ENCODE peak calls at places on chromosomes 1 and 21, in four cellular contexts. A is GM20000, S is glomerular endothelial cell, V is head of caudate nucleus. N is an unnamed sample.

GRCh38 chr21:32136546-32136945 is 142.3 kb downstream of the MIS18A start:
- DNase-seq in A (no peak), S (no peak), V (no peak), N (no peak)

GRCh38 chr1:235908742-235909520 is 42.2 kb upstream of the LYST start:
- DNase-seq in A (no peak), S (peak), V (no peak), N (peak)

GRCh38 chr1:115118086-115118485 is 28.8 kb upstream of the TSPAN2 start:
- DNase-seq in A (no peak), S (no peak), V (no peak), N (no peak)

GRCh38 chr1:81340258-81340657 is 460.5 kb upstream of the ADGRL2 start:
- DNase-seq in A (no peak), S (no peak), V (no peak), N (no peak)

GRCh38 chr21:45892156-45892919 is 89.2 kb upstream of the COL6A1 start:
- DNase-seq in A (no peak), S (no peak), V (no peak), N (no peak)

GRCh38 chr1:88579598-88579997 is 104.5 kb upstream of the PKN2 start:
- DNase-seq in A (no peak), S (no peak), V (no peak), N (no peak)

GRCh38 chr1:158039380-158039779 is 45.9 kb downstream of the KIRREL1 start:
- DNase-seq in A (no peak), S (no peak), V (no peak), N (no peak)

GRCh38 chr1:232963366-232963765 is 13.0 kb downstream of the NTPCR start:
- DNase-seq in A (no peak), S (no peak), V (no peak), N (no peak)

GRCh38 chr1:56931686-56932085 is 34.1 kb downstream of the C8B start:
- DNase-seq in A (no peak), S (no peak), V (no peak), N (no peak)

GRCh38 chr1:113401067-113401466 is 10.8 kb downstream of the MAGI3 start:
- DNase-seq in A (no peak), S (no peak), V (no peak), N (no peak)

GRCh38 chr1:203760506-203760905 is 4.5 kb upstream of the LAX1 start:
- DNase-seq in A (no peak), S (no peak), V (no peak), N (no peak)

GRCh38 chr1:227567256-227567655 is 3.9 kb downstream of the ZNF678 start:
- DNase-seq in A (no peak), S (no peak), V (no peak), N (no peak)

GRCh38 chr1:219503549-219503948 is 109.4 kb downstream of the ZC3H11B start:
- DNase-seq in A (no peak), S (no peak), V (no peak), N (no peak)

GRCh38 chr1:111242805-111243523 is 15.5 kb downstream of the CHI3L2 start:
- DNase-seq in A (no peak), S (no peak), V (no peak), N (no peak)

GRCh38 chr1:25009675-25010262 is 79.7 kb upstream of the RUNX3 start:
- DNase-seq in A (no peak), S (no peak), V (no peak), N (no peak)

GRCh38 chr21:35927262-35927661 is 133.1 kb downstream of the SETD4 start:
- DNase-seq in A (no peak), S (no peak), V (no peak), N (no peak)

GRCh38 chr1:8379513-8380186 is 61.7 kb downstream of the SLC45A1 start:
- DNase-seq in A (no peak), S (no peak), V (no peak), N (no peak)

GRCh38 chr1:78003882-78004718 is 639 bp upstream of the DNAJB4 start:
- DNase-seq in A (peak), S (peak), V (peak), N (no peak)

GRCh38 chr1:1434131-1434811 is 1.2 kb upstream of the VWA1 start:
- DNase-seq in A (peak), S (no peak), V (peak), N (no peak)

GRCh38 chr1:190391582-190391981 is 86.1 kb downstream of the BRINP3 start:
- DNase-seq in A (no peak), S (no peak), V (no peak), N (no peak)

GRCh38 chr1:86460998-86461397 is 7.7 kb upstream of the CLCA1 start:
- DNase-seq in A (no peak), S (no peak), V (no peak), N (no peak)

GRCh38 chr1:110421159-110421777 is 13.8 kb upstream of the LAMTOR5 start:
- DNase-seq in A (no peak), S (no peak), V (no peak), N (peak)

GRCh38 chr1:84280908-84281307 is 20.6 kb upstream of the SAMD13 start:
- DNase-seq in A (no peak), S (no peak), V (no peak), N (no peak)

GRCh38 chr21:14880922-14881321 is 183.9 kb downstream of the NRIP1 start:
- DNase-seq in A (no peak), S (no peak), V (no peak), N (no peak)

GRCh38 chr1:212557739-212558664 is 50.6 kb upstream of the ATF3 start:
- DNase-seq in A (no peak), S (no peak), V (peak), N (no peak)

GRCh38 chr1:59720716-59721115 is 94.0 kb upstream of the HOOK1 start:
- DNase-seq in A (no peak), S (no peak), V (no peak), N (no peak)

GRCh38 chr1:61491497-61491896 is 233.4 kb downstream of the TM2D1 start:
- DNase-seq in A (no peak), S (no peak), V (no peak), N (peak)

GRCh38 chr1:180970333-180971079 is 52.2 kb downstream of the STX6 start:
- DNase-seq in A (no peak), S (no peak), V (no peak), N (no peak)

GRCh38 chr1:158147396-158148353 is 33.0 kb upstream of the CD1D start:
- DNase-seq in A (no peak), S (no peak), V (no peak), N (no peak)

GRCh38 chr1:43651188-43651587 is 1.2 kb downstream of the KDM4A start:
- DNase-seq in A (no peak), S (no peak), V (no peak), N (no peak)

GRCh38 chr21:37257526-37257966 is 9.6 kb downstream of the VPS26C start:
- DNase-seq in A (no peak), S (no peak), V (no peak), N (no peak)

GRCh38 chr1:229835226-229835625 is 209.2 kb downstream of the URB2 start:
- DNase-seq in A (no peak), S (no peak), V (no peak), N (no peak)